ENCODE peak calls at places on chromosomes 7 and 10, in six cellular contexts. B, G, L, Y, M and D are unnamed samples.

GRCh38 chr10:43707755-43708154 is 59.1 kb upstream of the ZNF32 start:
- DNase-seq in B (no peak), G (peak; percentile 37), L (no peak), Y (peak; percentile 60), M (no peak), D (no peak)

GRCh38 chr10:127563718-127564553 is 14.8 kb downstream of the NPS start:
- DNase-seq in B (peak; percentile 7), G (peak; percentile 5), L (peak; percentile 71), Y (no peak), M (no peak), D (no peak)

GRCh38 chr10:110786172-110786571 is 85.6 kb upstream of the PDCD4 start:
- DNase-seq in B (no peak), G (no peak), L (no peak), Y (no peak), M (no peak), D (no peak)

GRCh38 chr7:21886396-21886795 is 59.3 kb downstream of the CDCA7L start:
- DNase-seq in B (no peak), G (no peak), L (no peak), Y (no peak), M (no peak), D (no peak)

GRCh38 chr7:18667466-18667865 is 171.9 kb downstream of the HDAC9 start:
- DNase-seq in B (no peak), G (peak; percentile 87), L (no peak), Y (peak; percentile 34), M (no peak), D (no peak)

GRCh38 chr10:72133517-72133916 is 45.2 kb upstream of the SPOCK2 start:
- DNase-seq in B (no peak), G (peak; percentile 69), L (no peak), Y (peak; percentile 65), M (peak; percentile 72), D (no peak)

GRCh38 chr7:146129296-146129695 is 12.7 kb downstream of the CNTNAP2 start:
- DNase-seq in B (no peak), G (no peak), L (no peak), Y (no peak), M (no peak), D (no peak)

GRCh38 chr7:101418694-101419093 is 56.0 kb downstream of the COL26A1 start:
- DNase-seq in B (no peak), G (no peak), L (no peak), Y (no peak), M (no peak), D (no peak)

GRCh38 chr10:79243211-79244067 is 103.8 kb upstream of the PPIF start:
- DNase-seq in B (peak; percentile 68), G (no peak), L (peak; percentile 68), Y (no peak), M (peak; percentile 81), D (no peak)